ENCODE peak calls at places on chromosomes 13 and 19, in seven cellular contexts. A, C, X, S, K, P and D are unnamed samples.

GRCh38 chr13:99908129-99908805 is 63.3 kb downstream of the ZIC5 start:
- DNase-seq in A (no peak), C (peak), X (no peak), S (no peak), K (no peak), P (no peak), D (no peak)

GRCh38 chr19:20423381-20424207 is 142.0 kb downstream of the ZNF737 start:
- DNase-seq in A (no peak), C (no peak), X (peak), S (no peak), K (no peak), P (peak), D (peak)

GRCh38 chr13:73340069-73340468 is 281.3 kb downstream of the KLF5 start:
- DNase-seq in A (no peak), C (no peak), X (no peak), S (no peak), K (no peak), P (no peak), D (no peak)

GRCh38 chr19:32651729-32652140 is 23.2 kb downstream of the ANKRD27 start:
- DNase-seq in A (no peak), C (peak), X (no peak), S (no peak), K (no peak), P (peak), D (no peak)

GRCh38 chr19:18741566-18742121 is 49.5 kb downstream of the COMP start:
- DNase-seq in A (no peak), C (no peak), X (no peak), S (no peak), K (no peak), P (no peak), D (no peak)

GRCh38 chr13:45121421-45121820 is 1.1 kb downstream of the GTF2F2 start:
- DNase-seq in A (no peak), C (no peak), X (no peak), S (no peak), K (no peak), P (no peak), D (peak)

GRCh38 chr13:34467450-34468083 is 474.5 kb upstream of the NBEA start:
- DNase-seq in A (no peak), C (no peak), X (no peak), S (no peak), K (no peak), P (no peak), D (no peak)

GRCh38 chr19:40799558-40800338 is 757 bp downstream of the EGLN2 start:
- DNase-seq in A (no peak), C (no peak), X (peak), S (no peak), K (no peak), P (no peak), D (peak)

GRCh38 chr19:38384209-38385027 is 3.4 kb downstream of the GGN start:
- DNase-seq in A (no peak), C (no peak), X (no peak), S (no peak), K (no peak), P (no peak), D (no peak)

GRCh38 chr19:55352746-55353145 is 1.8 kb downstream of the COX6B2 start:
- DNase-seq in A (no peak), C (no peak), X (no peak), S (no peak), K (no peak), P (no peak), D (no peak)